ENCODE peak calls at places on chromosomes 16 and 17, in five cellular contexts. D is fibroblast of villous mesenchyme, B is tibial nerve, P is Caco-2, I is AG10803. S is an unnamed sample.

GRCh38 chr16:48261569-48261968 is 14.2 kb upstream of the ABCC11 start:
- DNase-seq in D (no peak), I (no peak), B (no peak), P (no peak), S (no peak)

GRCh38 chr17:66691644-66692500 is 143.0 kb upstream of the CACNG5 start:
- DNase-seq in B (peak), I (no peak), P (no peak), D (peak), S (no peak)

GRCh38 chr17:82215095-82215971 is 2.7 kb upstream of the CCDC57 start:
- DNase-seq in D (no peak), I (peak), P (no peak), B (no peak), S (peak)

GRCh38 chr16:56632848-56633365 is 448 bp downstream of the MT1M start:
- DNase-seq in D (no peak), I (no peak), P (no peak), B (no peak), S (no peak)

GRCh38 chr16:87178177-87178863 is 138.9 kb downstream of the C16orf95 start:
- DNase-seq in I (peak), B (peak), D (peak), P (no peak), S (no peak)

GRCh38 chr17:67171560-67171959 is 73.4 kb downstream of the HELZ start:
- DNase-seq in I (no peak), P (no peak), B (no peak), D (no peak), S (peak)

GRCh38 chr17:82736511-82737185 is 1.2 kb downstream of the FN3K start:
- DNase-seq in D (no peak), I (no peak), B (no peak), P (no peak), S (no peak)

GRCh38 chr17:1511756-1512321 is 4.6 kb downstream of the INPP5K start:
- DNase-seq in B (no peak), D (peak), P (no peak), I (peak), S (no peak)

GRCh38 chr17:17983376-17983775 is 10.7 kb downstream of the DRC3 start:
- DNase-seq in B (no peak), D (no peak), I (no peak), P (no peak), S (no peak)

GRCh38 chr16:6153901-6154300 is 1056.3 kb upstream of the EEF2KMT start:
- DNase-seq in D (no peak), I (no peak), B (no peak), P (no peak), S (no peak)

GRCh38 chr17:21356537-21357127 is 19.5 kb upstream of the KCNJ12 start:
- DNase-seq in B (no peak), P (no peak), I (no peak), D (no peak), S (no peak)

GRCh38 chr16:65975049-65975708 is 391.3 kb upstream of the CDH5 start:
- DNase-seq in I (peak), B (no peak), P (no peak), D (peak), S (no peak)

GRCh38 chr17:66831383-66832220 is 3.3 kb upstream of the CACNG5 start:
- DNase-seq in B (no peak), I (no peak), D (no peak), P (peak), S (no peak)

GRCh38 chr17:45784583-45785372 is 658 bp downstream of the CRHR1 start:
- DNase-seq in B (no peak), D (peak), P (no peak), I (no peak), S (peak)

GRCh38 chr17:66829386-66829864 is 5.5 kb upstream of the CACNG5 start:
- DNase-seq in P (peak), D (peak), I (peak), B (peak), S (peak)

GRCh38 chr17:19619705-19620325 is 28.7 kb upstream of the ALDH3A2 start:
- DNase-seq in P (no peak), B (no peak), D (no peak), I (no peak), S (no peak)

GRCh38 chr16:535446-536405 is 8.2 kb downstream of the CAPN15 start:
- DNase-seq in P (no peak), B (no peak), D (peak), I (peak), S (no peak)

GRCh38 chr17:798246-798645 is 16.1 kb downstream of the MRM3 start:
- DNase-seq in I (no peak), B (no peak), P (no peak), D (no peak), S (no peak)

GRCh38 chr17:2090804-2091534 is 36.1 kb downstream of the HIC1 start:
- DNase-seq in I (peak), P (no peak), B (peak), D (peak), S (no peak)

GRCh38 chr16:56477096-56477878 is 25.9 kb downstream of the OGFOD1 start:
- DNase-seq in P (no peak), I (peak), D (peak), B (no peak), S (no peak)

GRCh38 chr16:23434380-23434779 is 18.6 kb downstream of the COG7 start:
- DNase-seq in D (peak), P (no peak), I (peak), B (no peak), S (peak)

GRCh38 chr17:68944435-68945035 is 10.7 kb downstream of the ABCA8 start:
- DNase-seq in D (no peak), P (no peak), I (no peak), B (no peak), S (no peak)

GRCh38 chr17:17498606-17499301 is 2.6 kb upstream of the RASD1 start:
- DNase-seq in P (no peak), D (no peak), B (no peak), I (no peak), S (no peak)

GRCh38 chr17:75430159-75430748 is 24.8 kb upstream of the GRB2 start:
- DNase-seq in P (peak), D (peak), B (no peak), I (peak), S (no peak)

GRCh38 chr17:61556224-61557188 is 34.5 kb downstream of the NACA2 start:
- DNase-seq in D (peak), B (no peak), P (no peak), I (peak), S (no peak)

GRCh38 chr17:7884581-7885356 is 3.8 kb upstream of the CHD3 start:
- DNase-seq in D (no peak), P (no peak), I (no peak), B (no peak), S (peak)

GRCh38 chr17:9202572-9202971 is 181.3 kb downstream of the NTN1 start:
- DNase-seq in I (peak), B (no peak), D (no peak), P (no peak), S (no peak)

GRCh38 chr17:29251969-29252866 is 5.6 kb downstream of the CRYBA1 start:
- DNase-seq in D (peak), B (no peak), P (no peak), I (peak), S (no peak)

GRCh38 chr17:48592592-48592991 is 987 bp downstream of the HOXB5 start:
- DNase-seq in I (no peak), B (no peak), D (no peak), P (no peak), S (no peak)

GRCh38 chr17:8696951-8697745 is 47.5 kb downstream of the CCDC42 start:
- DNase-seq in I (peak), D (peak), P (peak), B (no peak), S (no peak)

GRCh38 chr17:16419929-16420271 is 4.5 kb downstream of the TRPV2 start:
- DNase-seq in P (no peak), I (peak), D (peak), B (no peak), S (no peak)

GRCh38 chr17:6473128-6473767 is 29.0 kb downstream of the PIMREG start:
- DNase-seq in B (peak), I (peak), D (peak), P (peak), S (peak)

GRCh38 chr17:44123356-44124117 is at the start of gene HDAC5:
- DNase-seq in D (peak), P (peak), B (peak), I (peak), S (peak)

GRCh38 chr17:77498056-77498785 is 357.5 kb downstream of the SEC14L1 start:
- DNase-seq in D (no peak), B (no peak), I (no peak), P (peak), S (no peak)

GRCh38 chr17:79960788-79961522 is 74.7 kb downstream of the TBC1D16 start:
- DNase-seq in B (no peak), D (peak), I (no peak), P (no peak), S (no peak)

GRCh38 chr16:30972872-30973271 is 12.1 kb upstream of the HSD3B7 start:
- DNase-seq in I (no peak), P (no peak), B (no peak), D (no peak), S (no peak)

GRCh38 chr17:81488276-81488860 is 24.2 kb downstream of the ACTG1 start:
- DNase-seq in B (no peak), D (no peak), I (no peak), P (no peak), S (no peak)

GRCh38 chr17:75130632-75131277 is 787 bp downstream of the NT5C start:
- DNase-seq in I (peak), P (peak), B (no peak), D (peak), S (peak)

GRCh38 chr17:28527859-28528258 is 21.7 kb downstream of the FOXN1 start:
- DNase-seq in D (no peak), I (no peak), B (no peak), P (no peak), S (no peak)

GRCh38 chr16:1337486-1337885 is 4.0 kb downstream of the BAIAP3 start:
- DNase-seq in I (no peak), B (no peak), D (no peak), P (no peak), S (no peak)

DNA sequence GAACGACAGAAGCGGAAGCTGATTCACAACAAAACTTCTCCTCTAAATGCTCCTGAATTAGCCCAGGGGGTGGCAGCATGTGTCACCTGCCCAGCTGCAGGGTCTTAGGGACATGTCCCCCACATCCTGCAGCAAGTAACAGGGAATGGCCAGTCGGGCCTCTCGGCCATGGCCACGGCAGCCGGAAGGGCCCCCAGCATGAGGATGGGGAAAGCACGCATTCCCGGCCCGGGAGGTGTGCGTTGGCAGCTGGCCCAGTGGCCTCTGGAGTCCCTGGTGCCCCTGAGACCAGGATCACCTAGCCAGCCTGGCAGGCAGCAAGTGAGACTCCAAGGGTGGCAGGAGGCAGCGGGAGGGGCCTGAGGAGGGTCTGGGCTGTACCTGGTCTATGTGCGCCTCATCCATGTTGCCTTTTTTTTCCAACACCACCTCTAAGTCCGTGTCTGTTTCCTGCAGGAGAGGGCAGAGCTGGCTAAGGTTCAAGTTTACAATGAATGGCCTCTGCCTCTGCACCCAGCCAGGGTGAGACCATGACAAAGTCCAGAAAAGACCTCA is 7.0 kb downstream of the KNOP1 start:
- DNase-seq in I (no peak), P (no peak), D (no peak), B (no peak), S (no peak)
- TF ChIP-seq CTCF in I (no peak), P (no peak), D (no peak), B (no peak), S (no peak)

GRCh38 chr16:71723537-71724319 is 773 bp downstream of the PHLPP2 start:
- DNase-seq in P (peak), D (peak), B (peak), I (peak), S (peak)
- TF ChIP-seq CTCF in P (peak), D (no peak), B (no peak), I (no peak), S (no peak)

GRCh38 chr17:40331743-40332641 is 23.0 kb downstream of the RARA start:
- DNase-seq in I (peak), P (no peak), B (peak), D (peak), S (no peak)
- TF ChIP-seq CTCF in I (no peak), P (no peak), B (peak), D (no peak), S (no peak)

GRCh38 chr17:30570191-30570590 is 93.0 kb downstream of the GOSR1 start:
- DNase-seq in D (no peak), I (no peak), P (no peak), B (no peak), S (no peak)

GRCh38 chr17:30567231-30568116 is 90.3 kb downstream of the GOSR1 start:
- DNase-seq in I (no peak), P (no peak), B (no peak), D (no peak), S (no peak)

GRCh38 chr17:30559656-30560055 is 82.4 kb downstream of the GOSR1 start:
- DNase-seq in P (no peak), I (no peak), D (no peak), B (no peak), S (no peak)

GRCh38 chr17:30570596-30571265 is 93.5 kb downstream of the GOSR1 start:
- DNase-seq in D (no peak), P (no peak), I (no peak), B (no peak), S (no peak)

GRCh38 chr17:30565073-30565935 is 88.1 kb downstream of the GOSR1 start:
- DNase-seq in D (no peak), B (no peak), I (no peak), P (no peak), S (no peak)
- TF ChIP-seq CTCF in D (peak), B (no peak), I (no peak), P (no peak), S (no peak)

S was measured in GM10248.